ENCODE peak calls at places on chromosomes 11 and 22, in four cellular contexts. J is HCT116, C is H1, F is mammary epithelial cell. I is an unnamed sample.

GRCh38 chr11:46254135-46254491 is 23.3 kb upstream of the CREB3L1 start:
- DNase-seq in J (no peak), C (no peak), F (no peak), I (no peak)

GRCh38 chr11:103202048-103202651 is 92.9 kb downstream of the DYNC2H1 start:
- DNase-seq in C (no peak), J (peak; percentile 22), F (peak; percentile 17), I (peak; percentile 83)

GRCh38 chr11:87224486-87224885 is 186.8 kb downstream of the TMEM135 start:
- DNase-seq in C (no peak), F (no peak), J (no peak), I (no peak)

GRCh38 chr11:35747638-35748037 is 85.1 kb downstream of the TRIM44 start:
- DNase-seq in C (no peak), J (no peak), F (no peak), I (peak; percentile 11)

GRCh38 chr11:84580338-84580737 is 1046.8 kb downstream of the DLG2 start:
- DNase-seq in J (no peak), C (no peak), F (no peak), I (no peak)

GRCh38 chr11:28566643-28567042 is 458.5 kb downstream of the METTL15 start:
- DNase-seq in F (peak; percentile 90), J (peak; percentile 52), C (peak; percentile 50), I (no peak)

GRCh38 chr22:47411006-47411405 is 648.6 kb downstream of the TBC1D22A start:
- DNase-seq in C (no peak), F (no peak), J (no peak), I (no peak)

GRCh38 chr22:20531404-20532181 is 24.2 kb downstream of the MED15 start:
- DNase-seq in J (peak; percentile 79), C (no peak), F (peak; percentile 95), I (no peak)

GRCh38 chr22:19419464-19420178 is 11.9 kb downstream of the HIRA start:
- DNase-seq in F (peak; percentile 2), J (no peak), C (no peak), I (no peak)

GRCh38 chr11:80443177-80443576 is 1002.3 kb upstream of the TENM4 start:
- DNase-seq in J (no peak), C (no peak), F (peak; percentile 45), I (no peak)

GRCh38 chr11:118338637-118339061 is 3.9 kb downstream of the CD3D start:
- DNase-seq in J (no peak), C (no peak), F (peak; percentile 2), I (no peak)

GRCh38 chr11:19812096-19812495 is 99.5 kb downstream of the NAV2 start:
- DNase-seq in F (no peak), J (no peak), C (no peak), I (no peak)

GRCh38 chr11:111077938-111078337 is 167.6 kb upstream of the POU2AF2 start:
- DNase-seq in F (peak; percentile 40), J (no peak), C (no peak), I (no peak)

GRCh38 chr22:41367680-41368542 is 13.8 kb upstream of the TEF start:
- DNase-seq in J (no peak), C (no peak), F (peak; percentile 20), I (no peak)

GRCh38 chr11:131499199-131499598 is 128.8 kb downstream of the NTM start:
- DNase-seq in F (no peak), C (no peak), J (no peak), I (no peak)

GRCh38 chr11:113796663-113797259 is 17.2 kb downstream of the CLDN25 start:
- DNase-seq in F (peak; percentile 40), C (no peak), J (peak; percentile 12), I (peak; percentile 44)

GRCh38 chr11:19795082-19795481 is 82.4 kb downstream of the NAV2 start:
- DNase-seq in F (no peak), C (no peak), J (no peak), I (no peak)

GRCh38 chr11:95652002-95652472 is 137.5 kb downstream of the FAM76B start:
- DNase-seq in J (no peak), F (no peak), C (no peak), I (no peak)

GRCh38 chr22:38080468-38080846 is 3.5 kb downstream of the SLC16A8 start:
- DNase-seq in C (no peak), F (no peak), J (no peak), I (no peak)

GRCh38 chr11:67303132-67303988 is at the start of gene SSH3:
- DNase-seq in J (peak; percentile 42), C (peak; percentile 69), F (peak; percentile 70), I (no peak)

GRCh38 chr11:18063131-18063530 is 17.1 kb upstream of the TPH1 start:
- DNase-seq in F (no peak), J (no peak), C (no peak), I (no peak)

GRCh38 chr11:108512706-108513105 is 14.5 kb upstream of the POGLUT3 start:
- DNase-seq in J (no peak), C (no peak), F (no peak), I (no peak)

GRCh38 chr11:125443767-125444311 is 52.2 kb downstream of the FEZ1 start:
- DNase-seq in J (no peak), C (no peak), F (no peak), I (no peak)

GRCh38 chr11:77345621-77346020 is 44.1 kb upstream of the GDPD4 start:
- DNase-seq in C (no peak), J (no peak), F (peak; percentile 3), I (no peak)

GRCh38 chr11:117071344-117071787 is 26.9 kb downstream of the SIK3 start:
- DNase-seq in F (no peak), J (no peak), C (no peak), I (no peak)

GRCh38 chr11:86873573-86874083 is 73.3 kb downstream of the PRSS23 start:
- DNase-seq in F (no peak), C (no peak), J (no peak), I (no peak)

GRCh38 chr11:116042125-116042524 is 537.9 kb upstream of the CADM1 start:
- DNase-seq in J (no peak), C (no peak), F (no peak), I (no peak)

GRCh38 chr11:35214792-35215193 is 75.8 kb downstream of the CD44 start:
- DNase-seq in F (peak; percentile 88), J (peak; percentile 74), C (no peak), I (no peak)

GRCh38 chr11:58745705-58746364 is 14.1 kb upstream of the GLYAT start:
- DNase-seq in F (no peak), C (no peak), J (no peak), I (no peak)
- H2AFZ ChIP-seq in F (no peak overlapping the region), C (no peak overlapping the region), J (no peak overlapping the region), I (no peak overlapping the region)

DNA sequence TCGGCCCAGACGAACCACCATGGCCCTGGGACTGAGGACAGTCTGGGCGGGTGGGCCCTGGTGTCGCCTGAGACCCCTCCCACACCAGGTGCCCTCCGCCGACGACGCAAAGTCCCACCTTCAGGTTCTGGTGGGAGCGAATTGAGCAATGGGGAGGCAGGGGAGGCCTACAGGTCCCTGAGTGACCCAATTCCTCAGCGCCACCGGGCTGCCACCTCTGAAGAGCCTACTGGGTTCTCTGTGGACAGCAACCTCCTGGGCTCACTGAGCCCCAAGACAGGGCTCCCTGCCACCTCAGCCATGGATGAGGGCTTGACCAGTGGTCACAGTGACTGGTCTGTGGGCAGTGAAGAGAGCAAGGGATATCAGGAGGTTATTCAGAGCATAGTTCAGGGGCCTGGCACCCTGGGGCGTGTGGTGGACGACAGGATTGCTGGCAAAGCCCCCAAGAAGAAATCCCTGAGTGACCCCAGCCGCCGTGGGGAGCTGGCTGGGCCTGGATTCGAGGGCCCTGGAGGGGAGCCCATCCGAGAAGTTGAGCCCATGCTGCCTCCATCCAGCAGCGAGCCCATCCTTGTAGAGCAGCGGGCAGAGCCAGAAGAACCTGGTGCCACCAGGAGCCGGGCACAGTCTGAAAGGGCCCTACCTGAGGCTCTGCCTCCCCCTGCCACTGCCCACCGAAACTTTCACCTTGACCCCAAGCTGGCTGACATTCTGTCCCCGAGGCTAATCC is 2.8 kb downstream of the ARHGEF17 start:
- DNase-seq in F (no peak), J (no peak), C (no peak), I (no peak)
- H4K20me1 ChIP-seq in F (no peaks in the 10 kb centered on the region), J (no peaks in the 10 kb centered on the region), C (peaks cover 11% of the 10 kb centered on the region), I (no peaks in the 10 kb centered on the region)

DNA sequence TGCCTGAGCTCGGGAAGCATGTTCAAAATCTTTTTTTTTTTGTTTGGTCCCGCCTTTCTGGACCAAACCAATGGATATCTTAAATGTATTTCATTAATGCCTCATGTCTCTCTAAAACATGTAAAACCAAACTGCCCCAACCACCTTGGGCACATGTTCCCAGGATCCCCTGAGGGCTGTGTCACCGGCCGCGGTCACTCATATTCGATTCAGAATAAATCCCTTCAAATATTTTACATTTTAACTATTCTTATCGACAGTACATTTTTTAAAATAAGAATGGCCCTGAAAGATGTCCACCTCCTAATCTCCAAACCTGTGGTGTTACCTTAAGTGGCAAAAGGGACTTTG is 2.1 kb downstream of the RNH1 start:
- DNase-seq in F (no peak), J (no peak), C (no peak), I (no peak)
- H3K4me2 ChIP-seq in F (peak overlapping the region; percentile 95), J (peak overlapping the region; percentile 95), C (no peak overlapping the region), I (peak overlapping the region; percentile 99)

DNA sequence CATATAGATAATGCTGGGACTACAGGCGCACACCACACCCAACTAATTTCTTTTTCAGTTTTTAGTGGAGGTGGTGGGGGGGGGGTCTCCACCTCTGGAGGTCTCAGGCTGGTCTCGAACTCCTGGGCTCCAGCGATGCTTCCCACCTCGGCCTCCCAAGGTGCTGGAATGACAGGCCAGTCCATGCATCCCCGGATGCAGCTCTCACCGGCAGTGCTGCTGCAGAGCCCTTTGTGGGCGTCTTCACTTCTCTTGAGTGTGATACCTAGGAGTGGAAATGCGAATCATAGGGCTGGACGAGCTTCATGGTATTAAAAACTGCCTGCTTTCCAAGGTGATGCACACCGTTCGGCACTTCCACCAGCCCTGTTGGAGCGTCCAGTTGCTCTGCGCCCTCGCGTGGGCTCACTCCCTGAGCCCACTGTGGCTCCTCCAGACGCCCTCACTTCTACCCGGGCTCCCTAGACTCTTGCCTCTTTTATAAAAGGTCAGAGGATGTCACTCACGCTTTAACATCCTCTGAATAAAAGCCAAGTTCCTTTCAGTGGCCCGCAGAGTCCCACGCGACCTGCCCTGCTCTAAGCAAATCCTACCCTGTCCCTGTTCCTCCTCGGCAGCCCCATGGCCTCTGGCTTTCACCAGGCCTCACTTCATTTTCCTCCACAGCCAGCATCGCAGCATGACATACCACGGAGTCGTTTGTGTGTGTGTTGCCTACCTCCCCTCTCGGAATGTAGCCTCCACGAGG is 833 bp upstream of the BID start:
- DNase-seq in F (no peak), J (no peak), C (no peak), I (no peak)
- H2AFZ ChIP-seq in F (no peak overlapping the region), J (peak overlapping the region; percentile 92), C (no peak overlapping the region), I (no peak overlapping the region)

DNA sequence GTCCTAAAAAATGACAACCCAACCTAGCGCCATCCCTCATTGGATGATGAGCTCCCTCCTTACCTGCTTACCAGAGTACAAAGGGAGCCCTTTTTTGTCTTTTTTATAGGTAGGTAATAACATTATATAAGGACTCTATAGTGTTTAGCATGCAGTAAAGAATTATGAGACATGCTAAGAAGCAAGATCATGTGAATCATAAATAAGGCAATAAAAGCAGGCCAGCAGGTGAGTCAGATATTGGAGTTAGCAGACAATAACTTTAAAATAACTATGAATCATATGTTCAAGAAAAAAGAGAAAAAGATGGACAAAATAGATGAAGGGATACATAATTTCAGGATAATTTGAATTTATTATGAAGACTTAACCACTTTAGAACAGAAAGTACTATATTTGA is 81.5 kb downstream of the GRK3 start:
- DNase-seq in J (no peak), F (peak; percentile 58), C (no peak), I (no peak)
- H4K20me1 ChIP-seq in J (no peaks in the 10 kb centered on the region), F (no peaks in the 10 kb centered on the region), C (no peaks in the 10 kb centered on the region), I (no peaks in the 10 kb centered on the region)

GRCh38 chr22:25702046-25702445 is 39.9 kb upstream of the MYO18B start:
- DNase-seq in F (peak; percentile 2), C (no peak), J (no peak), I (peak; percentile 69)
- H3K4me2 ChIP-seq in F (no peak overlapping the region), C (no peak overlapping the region), J (no peak overlapping the region), I (no peak overlapping the region)

I was measured in Karpas-422.